ENCODE peak calls at places on chromosomes 13 and 19, in eight cellular contexts. Q, X, N, T, S, D, J and I are unnamed samples.

GRCh38 chr13:113955235-113955634 is 18.6 kb downstream of the C13orf46 start:
- DNase-seq in Q (no peak), X (no peak), N (no peak), T (no peak), S (no peak), D (no peak), J (no peak), I (no peak)

GRCh38 chr13:29402168-29402621 is 193.3 kb downstream of the SLC7A1 start:
- DNase-seq in Q (no peak), X (no peak), N (no peak), T (no peak), S (no peak), D (no peak), J (no peak), I (no peak)

GRCh38 chr19:46357846-46358583 is 11.1 kb downstream of the PPP5C start:
- DNase-seq in Q (no peak), X (no peak), N (no peak), T (no peak), S (no peak), D (no peak), J (no peak), I (no peak)

GRCh38 chr19:24074720-24075119 is 12.3 kb upstream of the ZNF254 start:
- DNase-seq in Q (no peak), X (no peak), N (no peak), T (no peak), S (no peak), D (no peak), J (no peak), I (no peak)

GRCh38 chr13:82627183-82627582 is 1255.1 kb downstream of the SLITRK1 start:
- DNase-seq in Q (no peak), X (no peak), N (peak; percentile 34), T (peak; percentile 15), S (no peak), D (no peak), J (peak; percentile 31), I (no peak)

GRCh38 chr13:42991892-42992584 is at the start of gene EPSTI1:
- DNase-seq in Q (peak; percentile 63), X (peak; percentile 56), N (no peak), T (peak; percentile 57), S (peak; percentile 70), D (peak; percentile 71), J (no peak), I (peak; percentile 64)

GRCh38 chr19:5062195-5062594 is 93.3 kb downstream of the KDM4B start:
- DNase-seq in Q (no peak), X (no peak), N (no peak), T (no peak), S (no peak), D (no peak), J (no peak), I (no peak)

GRCh38 chr13:79837741-79838450 is 356.9 kb downstream of the NDFIP2 start:
- DNase-seq in Q (no peak), X (no peak), N (no peak), T (no peak), S (no peak), D (no peak), J (no peak), I (no peak)

GRCh38 chr19:17406887-17407196 is 1.4 kb upstream of the BST2 start:
- DNase-seq in Q (no peak), X (no peak), N (no peak), T (no peak), S (no peak), D (no peak), J (no peak), I (no peak)

GRCh38 chr19:5091576-5092215 is 122.8 kb downstream of the KDM4B start:
- DNase-seq in Q (no peak), X (no peak), N (no peak), T (no peak), S (peak; percentile 71), D (peak; percentile 38), J (no peak), I (peak; percentile 55)

GRCh38 chr13:37716395-37716794 is 117.8 kb upstream of the POSTN start:
- DNase-seq in Q (no peak), X (no peak), N (no peak), T (no peak), S (no peak), D (no peak), J (no peak), I (no peak)

GRCh38 chr13:21399741-21400140 is 59.4 kb downstream of the ZDHHC20 start:
- DNase-seq in Q (no peak), X (no peak), N (no peak), T (no peak), S (no peak), D (no peak), J (no peak), I (no peak)

GRCh38 chr19:43124360-43124759 is 41.9 kb upstream of the PSG2 start:
- DNase-seq in Q (no peak), X (no peak), N (no peak), T (peak; percentile 38), S (no peak), D (no peak), J (no peak), I (no peak)

GRCh38 chr19:14368011-14368513 is 13.2 kb upstream of the ADGRE5 start:
- DNase-seq in Q (no peak), X (no peak), N (no peak), T (no peak), S (no peak), D (no peak), J (no peak), I (no peak)

GRCh38 chr13:97600438-97601080 is 166.6 kb downstream of the RAP2A start:
- DNase-seq in Q (no peak), X (no peak), N (peak; percentile 4), T (no peak), S (no peak), D (no peak), J (no peak), I (no peak)

GRCh38 chr13:67184247-67184646 is 45.9 kb downstream of the PCDH9 start:
- DNase-seq in Q (no peak), X (no peak), N (no peak), T (no peak), S (no peak), D (no peak), J (no peak), I (no peak)

GRCh38 chr19:52270266-52270885 is 989 bp downstream of the ZNF766 start:
- DNase-seq in Q (no peak), X (no peak), N (no peak), T (no peak), S (no peak), D (peak; percentile 19), J (no peak), I (peak; percentile 11)

GRCh38 chr19:19056636-19057275 is 7.0 kb upstream of the SLC25A42 start:
- DNase-seq in Q (no peak), X (no peak), N (no peak), T (no peak), S (no peak), D (no peak), J (no peak), I (no peak)

GRCh38 chr19:11420894-11421606 is 1.9 kb upstream of the RGL3 start:
- DNase-seq in Q (no peak), X (no peak), N (no peak), T (no peak), S (peak; percentile 70), D (peak; percentile 53), J (no peak), I (no peak)

GRCh38 chr19:7509625-7510024 is 6.3 kb upstream of the ZNF358 start:
- DNase-seq in Q (no peak), X (no peak), N (no peak), T (no peak), S (no peak), D (no peak), J (no peak), I (no peak)

GRCh38 chr13:109723046-109723445 is 63.3 kb downstream of the IRS2 start:
- DNase-seq in Q (no peak), X (no peak), N (no peak), T (no peak), S (no peak), D (no peak), J (no peak), I (no peak)

GRCh38 chr13:95156208-95156607 is 145.0 kb downstream of the ABCC4 start:
- DNase-seq in Q (no peak), X (no peak), N (peak; percentile 40), T (no peak), S (no peak), D (no peak), J (no peak), I (no peak)

GRCh38 chr19:41366089-41366488 is 2.1 kb upstream of the B9D2 start:
- DNase-seq in Q (no peak), X (no peak), N (no peak), T (no peak), S (no peak), D (no peak), J (no peak), I (no peak)

GRCh38 chr13:35936579-35936978 is 194.6 kb downstream of the DCLK1 start:
- DNase-seq in Q (no peak), X (no peak), N (no peak), T (no peak), S (no peak), D (no peak), J (no peak), I (no peak)

GRCh38 chr13:29767006-29767405 is 83.4 kb downstream of the UBL3 start:
- DNase-seq in Q (no peak), X (no peak), N (no peak), T (no peak), S (no peak), D (no peak), J (no peak), I (no peak)

GRCh38 chr19:55118401-55118991 is 1.1 kb upstream of the PPP1R12C start:
- DNase-seq in Q (no peak), X (no peak), N (no peak), T (peak; percentile 50), S (peak; percentile 74), D (peak; percentile 47), J (no peak), I (peak; percentile 12)

GRCh38 chr13:94056362-94056990 is 423.0 kb downstream of the DCT start:
- DNase-seq in Q (no peak), X (no peak), N (no peak), T (no peak), S (no peak), D (no peak), J (no peak), I (no peak)

GRCh38 chr19:46107371-46107770 is 17.1 kb downstream of the IGFL3 start:
- DNase-seq in Q (no peak), X (no peak), N (no peak), T (no peak), S (no peak), D (no peak), J (no peak), I (no peak)

GRCh38 chr13:80173224-80173623 is 167.7 kb downstream of the SPRY2 start:
- DNase-seq in Q (no peak), X (no peak), N (no peak), T (no peak), S (no peak), D (peak; percentile 26), J (no peak), I (no peak)

GRCh38 chr19:38145627-38146026 is 78.4 kb downstream of the DPF1 start:
- DNase-seq in Q (no peak), X (no peak), N (no peak), T (no peak), S (no peak), D (no peak), J (no peak), I (no peak)

GRCh38 chr19:3500429-3501101 is at the start of gene DOHH:
- DNase-seq in Q (peak; percentile 96), X (peak; percentile 94), N (peak; percentile 96), T (peak; percentile 98), S (peak; percentile 98), D (peak; percentile 95), J (peak; percentile 92), I (peak; percentile 95)

GRCh38 chr19:11111117-11111770 is 22.0 kb downstream of the LDLR start:
- DNase-seq in Q (no peak), X (no peak), N (no peak), T (no peak), S (no peak), D (no peak), J (no peak), I (no peak)